ENCODE peak calls at places on chromosomes 4 and X, in seven cellular contexts. Y is ovary; Z is CD8-positive, alpha-beta memory T cell; H is choroid plexus epithelial cell; C is heart left ventricle; E is psoas muscle; K is Karpas-422. F is an unnamed sample.

GRCh38 chrX:57906790-57907189 is 3.5 kb downstream of the ZXDA start:
- DNase-seq in Z (no peak), C (no peak), Y (no peak), H (peak; percentile 63), E (no peak), K (no peak), F (peak; percentile 60)

GRCh38 chr4:6914448-6914847 is 4.8 kb downstream of the TBC1D14 start:
- DNase-seq in E (peak; percentile 34), K (no peak), C (no peak), H (no peak), Y (no peak), Z (no peak), F (no peak)

GRCh38 chrX:141469469-141469868 is 115.1 kb downstream of the SPANXA1 start:
- DNase-seq in Y (no peak), K (no peak), C (no peak), Z (no peak), E (no peak), H (no peak), F (no peak)

GRCh38 chrX:10156199-10157031 is at the start of gene CLCN4:
- DNase-seq in Y (peak; percentile 30), Z (no peak), K (peak; percentile 88), E (peak; percentile 89), H (peak; percentile 56), C (peak; percentile 83), F (no peak)

GRCh38 chr4:133150643-133151300 is 1.7 kb downstream of the PCDH10 start:
- DNase-seq in Z (no peak), C (no peak), K (no peak), E (peak; percentile 52), H (peak; percentile 14), Y (no peak), F (peak; percentile 32)

GRCh38 chrX:13013353-13014110 is 30.9 kb downstream of the FAM9C start:
- DNase-seq in H (peak; percentile 63), Y (peak; percentile 50), E (no peak), Z (peak; percentile 30), K (peak; percentile 72), C (peak; percentile 56), F (no peak)

GRCh38 chr4:106369456-106370060 is 980 bp upstream of the GIMD1 start:
- DNase-seq in Y (peak; percentile 33), C (no peak), E (no peak), Z (peak; percentile 1), K (peak; percentile 79), H (peak; percentile 95), F (peak; percentile 88)

GRCh38 chr4:70704333-70705145 is 16.2 kb downstream of the UTP3 start:
- DNase-seq in Y (peak; percentile 85), K (peak; percentile 77), H (peak; percentile 69), E (peak; percentile 87), C (peak; percentile 90), Z (peak; percentile 56), F (peak; percentile 83)

GRCh38 chrX:41419082-41419481 is 28.1 kb upstream of the NYX start:
- DNase-seq in E (no peak), H (no peak), Y (no peak), K (no peak), Z (no peak), C (no peak), F (no peak)

GRCh38 chr4:173191623-173192041 is 23.0 kb downstream of the GALNT7 start:
- DNase-seq in H (peak; percentile 50), K (no peak), Z (no peak), Y (no peak), C (no peak), E (no peak), F (peak; percentile 56)

GRCh38 chr4:54643958-54644357 is 13.8 kb upstream of the KIT start:
- DNase-seq in C (no peak), K (no peak), H (no peak), E (no peak), Z (no peak), Y (no peak), F (no peak)

GRCh38 chr4:86582453-86582852 is 11.7 kb upstream of the PTPN13 start:
- DNase-seq in C (no peak), E (no peak), Z (no peak), H (no peak), Y (no peak), K (no peak), F (no peak)
- H3K4me3 ChIP-seq in C (peak overlapping the region; percentile 28), E (no peak overlapping the region), Z (no peak overlapping the region), H (peak overlapping the region; percentile 42), Y (no peak overlapping the region), K (no peak overlapping the region), F (no peak overlapping the region)

GRCh38 chrX:114077773-114078172 is 506.1 kb upstream of the HTR2C start:
- DNase-seq in K (no peak), H (no peak), Y (no peak), Z (no peak), C (no peak), E (no peak), F (no peak)
- H3K4me3 ChIP-seq in K (no peak overlapping the region), H (no peak overlapping the region), Y (no peak overlapping the region), Z (no peak overlapping the region), C (no peak overlapping the region), E (no peak overlapping the region), F (no peak overlapping the region)

GRCh38 chr4:2598661-2599654 is 62.5 kb downstream of the FAM193A start:
- DNase-seq in Z (peak; percentile 11), C (peak; percentile 35), E (no peak), K (peak; percentile 83), Y (no peak), H (peak; percentile 67), F (peak; percentile 22)
- H3K4me3 ChIP-seq in Z (no peak overlapping the region), C (no peak overlapping the region), E (no peak overlapping the region), K (peak overlapping the region; percentile 56), Y (no peak overlapping the region), H (no peak overlapping the region), F (no peak overlapping the region)

DNA sequence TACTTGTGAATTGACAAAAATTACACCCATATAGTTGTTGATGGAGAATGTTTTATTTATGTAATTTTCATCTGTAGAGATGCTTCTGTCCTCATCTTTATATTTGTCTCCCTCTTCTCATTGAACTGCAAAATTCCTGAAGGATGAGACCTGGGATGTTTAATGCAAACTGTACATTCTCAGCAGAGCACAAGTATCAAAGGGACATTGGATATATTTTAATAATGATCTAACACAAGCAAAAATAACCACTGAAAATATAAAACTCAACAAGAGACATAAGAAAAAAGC is 28.6 kb downstream of the UGDH start:
- DNase-seq in H (no peak), C (no peak), Y (no peak), E (no peak), K (no peak), Z (no peak), F (no peak)
- H3K4me3 ChIP-seq in H (no peak overlapping the region), C (no peak overlapping the region), Y (no peak overlapping the region), E (no peak overlapping the region), K (no peak overlapping the region), Z (no peak overlapping the region), F (no peak overlapping the region)

GRCh38 chr4:87121332-87122065 is 98.9 kb downstream of the KLHL8 start:
- DNase-seq in Y (no peak), E (no peak), K (no peak), C (no peak), H (no peak), Z (no peak), F (peak; percentile 42)

GRCh38 chr4:87118826-87119225 is 101.6 kb downstream of the KLHL8 start:
- DNase-seq in E (no peak), Y (no peak), C (no peak), K (peak; percentile 56), Z (no peak), H (peak; percentile 92), F (peak; percentile 87)

GRCh38 chr4:87122252-87122651 is 98.2 kb downstream of the KLHL8 start:
- DNase-seq in Z (no peak), C (no peak), K (no peak), H (peak; percentile 63), Y (no peak), E (peak; percentile 66), F (no peak)

GRCh38 chr4:87119965-87120364 is 100.5 kb downstream of the KLHL8 start:
- DNase-seq in Z (no peak), Y (no peak), K (no peak), H (no peak), C (no peak), E (no peak), F (no peak)

GRCh38 chr4:87120411-87121162 is 99.8 kb downstream of the KLHL8 start:
- DNase-seq in K (no peak), Y (peak; percentile 54), C (peak; percentile 82), Z (no peak), H (peak; percentile 86), E (peak; percentile 74), F (peak; percentile 77)
- H3K4me3 ChIP-seq in K (no peak overlapping the region), Y (peak overlapping the region; percentile 6), C (peak overlapping the region; percentile 50), Z (no peak overlapping the region), H (no peak overlapping the region), E (peak overlapping the region; percentile 60), F (no peak overlapping the region)

DNA sequence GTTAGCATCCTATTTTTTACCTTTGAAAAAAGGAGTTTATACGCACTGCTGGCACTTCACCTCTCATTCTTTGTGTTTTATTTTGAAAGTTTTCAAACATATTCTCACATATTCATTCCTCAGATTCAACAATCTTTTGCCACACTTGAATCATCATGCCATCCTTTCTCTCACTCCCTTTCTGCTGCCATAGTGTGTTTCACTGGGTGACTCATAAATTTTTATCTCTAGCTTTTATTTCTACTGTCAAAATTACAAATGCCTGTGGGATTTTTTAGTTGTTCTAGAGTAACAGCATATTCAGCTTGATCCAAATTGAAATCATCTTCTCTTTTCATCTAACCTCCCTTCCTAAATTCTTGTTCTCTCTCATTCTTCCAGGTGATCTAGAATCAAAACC is 28.0 kb downstream of the MFSD8 start:
- DNase-seq in H (peak; percentile 20), C (no peak), Y (no peak), K (no peak), E (no peak), Z (no peak), F (peak; percentile 35)
- H3K4me3 ChIP-seq in H (no peak overlapping the region), C (no peak overlapping the region), Y (no peak overlapping the region), K (no peak overlapping the region), E (no peak overlapping the region), Z (no peak overlapping the region), F (no peak overlapping the region)

DNA sequence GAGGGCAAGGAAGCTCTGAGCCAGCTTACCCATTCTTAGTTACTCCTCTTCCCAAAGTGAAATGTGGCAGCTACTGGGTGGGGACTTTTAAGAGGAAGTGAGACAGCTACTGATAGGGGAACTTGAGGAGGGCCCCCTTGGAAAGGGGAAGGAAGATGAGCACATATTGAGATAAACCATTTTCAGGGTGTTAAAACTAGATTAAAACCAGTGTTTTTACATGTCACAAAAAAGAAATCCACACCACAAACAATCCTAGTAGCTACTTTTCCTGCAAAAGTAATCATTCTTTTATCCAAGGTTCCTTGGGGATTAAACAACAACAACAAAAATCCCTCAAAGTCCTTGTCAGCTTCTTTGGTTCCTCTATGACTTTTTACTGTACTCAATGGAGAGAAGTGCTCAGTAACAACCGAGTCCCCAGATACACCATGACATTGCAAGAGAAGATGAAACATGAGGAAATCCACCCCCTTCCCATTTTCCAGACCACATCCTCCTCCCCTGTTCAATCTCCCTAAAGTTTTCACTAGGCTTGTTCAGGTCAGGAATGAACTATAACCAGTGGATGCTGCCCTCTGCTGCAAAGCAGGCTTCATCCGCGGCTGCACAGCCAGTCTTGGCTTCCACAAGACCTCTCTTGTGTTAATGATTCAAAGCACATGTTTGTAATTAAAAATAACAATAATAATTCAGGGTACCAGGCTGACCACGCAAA is 113.5 kb upstream of the TMEM164 start:
- DNase-seq in H (peak; percentile 52), Y (no peak), Z (no peak), K (peak; percentile 47), C (no peak), E (no peak), F (peak; percentile 16)
- H3K4me3 ChIP-seq in H (no peak overlapping the region), Y (no peak overlapping the region), Z (no peak overlapping the region), K (no peak overlapping the region), C (no peak overlapping the region), E (no peak overlapping the region), F (no peak overlapping the region)

F was measured in astrocyte of the spinal cord.